ENCODE peak calls at places on chromosomes 13 and 19, in four cellular contexts. T is breast epithelium, Y is NCI-H2171, N is stromal cell of bone marrow. P is an unnamed sample.

GRCh38 chr13:26539738-26540292 is 17.7 kb upstream of the WASF3 start:
- DNase-seq in Y (no peak), T (no peak), N (no peak), P (no peak)

GRCh38 chr13:29707876-29708543 is 112.5 kb upstream of the SLC7A1 start:
- DNase-seq in T (no peak), N (no peak), Y (no peak), P (no peak)

GRCh38 chr13:95573226-95573625 is 20.7 kb downstream of the CLDN10 start:
- DNase-seq in Y (no peak), T (no peak), N (no peak), P (no peak)

GRCh38 chr19:45863840-45864628 is at the start of gene FOXA3:
- DNase-seq in Y (no peak), T (no peak), N (no peak), P (peak)

GRCh38 chr19:52689804-52690394 is 44.9 kb downstream of the ZNF611 start:
- DNase-seq in N (no peak), Y (no peak), T (peak), P (peak)

GRCh38 chr19:6161271-6161850 is 25.9 kb downstream of the ACSBG2 start:
- DNase-seq in Y (no peak), N (no peak), T (no peak), P (no peak)

GRCh38 chr13:102191951-102192461 is 209.8 kb downstream of the FGF14 start:
- DNase-seq in N (peak), Y (no peak), T (no peak), P (no peak)

GRCh38 chr19:39001016-39001415 is 25.5 kb upstream of the FBXO17 start:
- DNase-seq in T (no peak), Y (peak), N (no peak), P (no peak)

GRCh38 chr19:14383556-14383897 is 2.3 kb downstream of the ADGRE5 start:
- DNase-seq in N (no peak), T (no peak), Y (no peak), P (no peak)

GRCh38 chr19:40246292-40247073 is 20.0 kb upstream of the CCNP start:
- DNase-seq in N (no peak), T (no peak), Y (peak), P (no peak)

GRCh38 chr13:79776538-79776937 is 295.6 kb downstream of the NDFIP2 start:
- DNase-seq in T (no peak), N (no peak), Y (no peak), P (no peak)

P was measured in ascending aorta.